ENCODE peak calls at places on chromosomes 2 and 18, in five cellular contexts. I, C, A, U and M are unnamed samples.

GRCh38 chr2:168515502-168515901 is 59.4 kb downstream of the CERS6 start:
- DNase-seq in U (no peak), C (peak), A (no peak), I (peak), M (peak)

GRCh38 chr2:98772531-98772930 is 41.6 kb upstream of the MGAT4A start:
- DNase-seq in I (peak), U (no peak), C (peak), A (no peak), M (no peak)

GRCh38 chr2:20940856-20941255 is 103.0 kb downstream of the APOB start:
- DNase-seq in I (no peak), C (no peak), A (no peak), U (no peak), M (no peak)

GRCh38 chr2:99340669-99341236 is 3.6 kb downstream of the EIF5B start:
- DNase-seq in I (no peak), A (no peak), U (no peak), C (peak), M (no peak)

GRCh38 chr2:141778315-141778835 is 352.4 kb downstream of the LRP1B start:
- DNase-seq in A (no peak), U (no peak), I (no peak), C (peak), M (no peak)

GRCh38 chr2:117603569-117603968 is 210.9 kb upstream of the DDX18 start:
- DNase-seq in U (no peak), C (no peak), A (no peak), I (no peak), M (no peak)

GRCh38 chr2:229734410-229734809 is 20.1 kb upstream of the DNER start:
- DNase-seq in C (no peak), I (no peak), A (no peak), U (no peak), M (no peak)

GRCh38 chr2:42910657-42911405 is 118.4 kb upstream of the HAAO start:
- DNase-seq in I (no peak), A (no peak), C (no peak), U (no peak), M (no peak)

GRCh38 chr2:82795446-82795845 is 1663.6 kb downstream of the SUCLG1 start:
- DNase-seq in I (peak), C (peak), A (no peak), U (no peak), M (peak)

GRCh38 chr2:215799194-215799593 is 214.2 kb downstream of the MREG start:
- DNase-seq in U (no peak), I (no peak), A (no peak), C (peak), M (no peak)

GRCh38 chr18:66196805-66197204 is 407.1 kb downstream of the CDH19 start:
- DNase-seq in I (no peak), C (no peak), U (no peak), A (no peak), M (no peak)

GRCh38 chr2:210363261-210363660 is 48.3 kb upstream of the MYL1 start:
- DNase-seq in I (no peak), U (no peak), A (no peak), C (no peak), M (peak)

GRCh38 chr2:12675801-12676200 is 40.9 kb upstream of the TRIB2 start:
- DNase-seq in I (peak), C (peak), U (no peak), A (no peak), M (peak)

GRCh38 chr2:239465017-239466001 is 64.5 kb upstream of the HDAC4 start:
- DNase-seq in C (peak), A (peak), U (peak), I (no peak), M (no peak)

GRCh38 chr2:37610638-37611289 is 60.7 kb downstream of the CDC42EP3 start:
- DNase-seq in U (no peak), A (no peak), I (peak), C (peak), M (no peak)

GRCh38 chr2:9889812-9890261 is 46.6 kb downstream of the TAF1B start:
- DNase-seq in I (no peak), U (no peak), A (no peak), C (no peak), M (no peak)

GRCh38 chr18:23967321-23968089 is 47.0 kb upstream of the TTC39C start:
- DNase-seq in I (no peak), U (no peak), C (no peak), A (no peak), M (no peak)

GRCh38 chr2:32262105-32262504 is 2.6 kb downstream of the NLRC4 start:
- DNase-seq in A (no peak), C (no peak), I (no peak), U (no peak), M (no peak)

GRCh38 chr2:97906309-97906708 is 89.4 kb downstream of the TMEM131 start:
- DNase-seq in U (no peak), I (peak), C (no peak), A (no peak), M (no peak)

GRCh38 chr2:234074751-234075520 is 24.4 kb downstream of the SPP2 start:
- DNase-seq in U (no peak), I (no peak), C (peak), A (no peak), M (no peak)

GRCh38 chr2:239512054-239512453 is 111.2 kb upstream of the HDAC4 start:
- DNase-seq in A (no peak), I (no peak), C (no peak), U (no peak), M (no peak)

GRCh38 chr2:218523651-218524050 is 44.5 kb downstream of the USP37 start:
- DNase-seq in A (no peak), C (no peak), I (no peak), U (no peak), M (no peak)

GRCh38 chr2:42953216-42953615 is 160.8 kb upstream of the HAAO start:
- DNase-seq in A (no peak), I (no peak), U (no peak), C (no peak), M (no peak)

GRCh38 chr2:150981826-150982225 is 279.8 kb downstream of the RBM43 start:
- DNase-seq in A (no peak), U (no peak), I (peak), C (peak), M (no peak)

GRCh38 chr2:239814136-239814916 is 210.8 kb downstream of the NDUFA10 start:
- DNase-seq in I (peak), A (no peak), C (no peak), U (no peak), M (no peak)

GRCh38 chr18:72541871-72542690 is 2.1 kb downstream of the CBLN2 start:
- DNase-seq in A (no peak), C (no peak), I (no peak), U (no peak), M (no peak)

GRCh38 chr18:2325308-2325849 is 245.9 kb downstream of the METTL4 start:
- DNase-seq in A (no peak), C (peak), U (no peak), I (peak), M (peak)

GRCh38 chr2:85221291-85221690 is 88.1 kb downstream of the TCF7L1 start:
- DNase-seq in A (no peak), C (peak), U (no peak), I (peak), M (no peak)

GRCh38 chr2:51151490-51152140 is 119.7 kb upstream of the NRXN1 start:
- DNase-seq in I (no peak), C (no peak), U (no peak), A (no peak), M (no peak)

GRCh38 chr18:9290171-9290570 is 44.4 kb upstream of the TWSG1 start:
- DNase-seq in A (no peak), I (peak), U (no peak), C (no peak), M (no peak)

GRCh38 chr2:206250041-206250897 is 24.2 kb upstream of the ZDBF2 start:
- DNase-seq in A (no peak), U (no peak), I (peak), C (no peak), M (no peak)

DNA sequence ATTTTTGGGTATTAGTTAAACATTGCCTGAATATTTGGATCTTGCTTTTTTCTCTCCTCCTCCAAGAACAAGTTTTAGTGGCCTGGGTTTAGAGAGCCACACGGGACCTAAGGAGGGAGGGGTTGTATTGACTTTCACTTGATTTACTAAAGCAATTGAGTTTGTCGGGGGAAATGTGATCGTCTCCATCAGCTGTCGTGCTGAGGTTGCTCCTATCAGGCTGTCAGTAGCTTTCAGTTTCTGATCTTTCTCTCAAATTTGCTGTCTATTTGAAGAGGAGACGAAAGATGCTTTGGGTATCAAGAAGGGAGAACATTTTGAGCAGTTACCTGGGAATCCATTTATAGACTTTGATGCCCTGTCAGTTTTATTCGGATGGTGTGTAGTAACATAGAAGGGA is 106.0 kb downstream of the SETBP1 start:
- DNase-seq in U (no peak), A (no peak), I (no peak), C (no peak), M (no peak)
- H3K27ac ChIP-seq in U (no peak), A (peak), I (no peak), C (no peak), M (no peak)

GRCh38 chr2:11583840-11584529 is 50.1 kb downstream of the GREB1 start:
- DNase-seq in A (peak), U (peak), I (peak), C (peak), M (peak)
- TF ChIP-seq CTCF in A (peak), U (peak), I (peak), C (peak), M (peak)

DNA sequence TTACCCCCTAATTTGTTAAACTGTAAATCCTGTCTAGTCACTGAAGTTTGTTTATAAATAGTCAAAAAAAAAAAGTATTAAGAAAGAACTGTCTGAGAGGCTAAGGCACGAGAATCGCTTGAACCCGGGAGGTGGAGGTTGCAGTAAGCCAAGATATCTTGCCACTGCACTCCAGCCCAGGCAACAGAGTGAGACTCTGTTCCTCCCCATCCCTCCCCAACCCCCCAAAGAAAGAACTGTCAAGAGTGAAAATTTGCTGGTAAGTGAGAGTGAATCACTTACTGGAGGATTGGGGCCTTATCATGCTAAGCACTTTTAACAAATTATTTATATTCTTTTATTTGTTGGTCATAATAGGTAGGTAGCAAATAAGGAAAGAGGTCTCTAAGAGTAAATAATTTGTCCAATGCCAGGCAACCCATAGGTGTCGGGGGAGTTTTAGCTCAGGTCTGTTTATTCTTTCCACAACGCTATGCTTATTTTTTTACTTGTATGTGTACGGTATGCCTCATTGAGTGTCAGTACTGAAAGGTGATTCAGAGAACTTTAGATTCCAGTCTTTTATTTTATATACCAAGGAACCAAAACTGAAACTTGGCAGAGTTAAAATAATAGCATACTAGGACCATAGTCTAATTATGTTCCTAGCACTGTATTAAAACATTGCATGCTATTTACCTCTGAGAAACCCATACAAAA is 2.5 kb downstream of the TAF4B start:
- DNase-seq in C (no peak), I (no peak), A (no peak), U (no peak), M (no peak)
- H3K27ac ChIP-seq in C (no peak), I (no peak), A (no peak), U (no peak), M (no peak)

GRCh38 chr2:231640646-231641111 is 48.0 kb downstream of the TEX44 start:
- DNase-seq in U (peak), A (peak), C (peak), I (no peak), M (peak)
- TF ChIP-seq CTCF in U (no peak), A (no peak), C (peak), I (no peak), M (peak)

DNA sequence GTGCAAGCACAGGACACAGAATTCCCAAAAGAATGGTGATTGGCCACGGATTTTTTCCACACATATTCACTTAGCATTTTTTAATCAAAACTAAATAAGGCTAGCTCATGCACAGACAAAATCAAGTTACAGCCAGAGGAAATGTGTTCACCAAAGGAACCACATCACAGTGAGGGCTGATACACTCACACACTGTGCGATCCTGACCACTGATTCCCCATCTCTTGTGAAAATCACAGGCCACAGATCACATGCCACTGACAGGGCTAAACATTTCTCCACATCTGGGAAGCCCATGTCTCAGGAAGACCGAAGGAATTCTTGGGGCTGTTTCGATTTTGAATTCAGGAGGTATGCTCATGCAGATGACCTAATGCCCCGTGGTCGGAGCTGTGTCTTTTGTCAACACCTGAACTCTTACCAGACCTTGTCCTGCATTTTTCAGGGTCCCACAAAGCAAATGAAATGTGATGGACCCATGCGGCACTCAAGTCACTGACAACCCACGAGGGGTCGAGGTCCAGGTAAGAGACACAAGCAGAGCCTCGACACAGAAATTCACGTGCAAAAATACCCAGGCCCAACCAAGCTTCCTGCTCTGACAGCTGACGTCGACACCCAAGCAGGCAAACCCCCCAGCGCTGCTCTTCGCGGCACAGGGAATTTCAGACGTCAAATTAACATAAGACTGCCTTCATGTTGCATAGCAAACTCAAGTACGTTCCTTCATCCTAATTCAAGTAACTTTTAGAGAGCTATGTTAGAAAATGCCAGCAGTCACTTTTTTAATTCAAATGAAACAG is 69.5 kb downstream of the ZNF516 start:
- DNase-seq in U (no peak), C (peak), A (no peak), I (peak), M (no peak)
- H3K27ac ChIP-seq in U (no peak), C (no peak), A (no peak), I (no peak), M (no peak)

DNA sequence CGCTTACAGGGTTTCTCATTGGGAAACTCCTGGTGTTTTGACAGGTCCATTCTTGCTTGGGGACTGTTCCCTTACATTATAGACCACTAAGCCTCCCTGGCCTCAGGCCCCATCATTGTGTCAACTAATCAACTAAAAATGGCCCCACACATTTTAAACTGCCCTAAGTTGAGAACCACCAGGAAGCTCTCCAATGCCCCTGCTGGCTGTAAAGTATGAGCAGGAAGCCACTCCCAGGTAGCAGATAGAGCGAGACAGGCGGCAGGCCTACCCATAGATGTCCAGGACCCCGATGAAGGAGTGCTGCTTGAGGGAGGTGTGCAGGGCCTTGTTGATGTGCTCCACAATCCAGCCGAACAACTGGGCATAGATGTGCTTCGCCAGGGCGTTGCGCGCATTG is 160.7 kb upstream of the ACAA2 start:
- DNase-seq in I (no peak), A (no peak), C (no peak), U (no peak), M (no peak)
- TF ChIP-seq CTCF in I (no peak), A (no peak), C (no peak), U (no peak), M (no peak)

GRCh38 chr18:56168049-56168781 is 470.2 kb downstream of the TXNL1 start:
- DNase-seq in C (peak), A (peak), U (no peak), I (peak), M (peak)
- H3K27ac ChIP-seq in C (peak), A (no peak), U (peak), I (peak), M (peak)

DNA sequence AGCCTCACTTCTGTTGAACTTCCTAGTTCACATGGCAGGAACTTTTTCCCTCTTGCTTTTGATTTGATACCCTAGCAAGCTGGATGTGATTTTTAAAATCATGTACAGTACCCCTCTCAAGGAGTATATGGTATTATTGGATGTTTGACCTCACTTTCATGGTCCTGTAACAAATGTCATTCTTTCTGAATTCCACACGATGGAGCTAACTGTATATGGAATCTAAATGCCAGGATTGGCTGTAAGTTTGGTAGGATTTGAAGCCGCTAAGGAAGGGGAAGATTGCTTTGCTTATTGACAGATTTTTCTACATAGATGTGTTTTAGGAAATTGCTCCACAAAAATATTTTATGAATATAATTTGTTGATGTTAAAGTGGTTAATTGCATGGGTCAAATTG is 18.3 kb downstream of the MAIP1 start:
- DNase-seq in A (no peak), U (no peak), I (peak), C (peak), M (no peak)
- TF ChIP-seq CTCF in A (peak), U (no peak), I (peak), C (peak), M (peak)

DNA sequence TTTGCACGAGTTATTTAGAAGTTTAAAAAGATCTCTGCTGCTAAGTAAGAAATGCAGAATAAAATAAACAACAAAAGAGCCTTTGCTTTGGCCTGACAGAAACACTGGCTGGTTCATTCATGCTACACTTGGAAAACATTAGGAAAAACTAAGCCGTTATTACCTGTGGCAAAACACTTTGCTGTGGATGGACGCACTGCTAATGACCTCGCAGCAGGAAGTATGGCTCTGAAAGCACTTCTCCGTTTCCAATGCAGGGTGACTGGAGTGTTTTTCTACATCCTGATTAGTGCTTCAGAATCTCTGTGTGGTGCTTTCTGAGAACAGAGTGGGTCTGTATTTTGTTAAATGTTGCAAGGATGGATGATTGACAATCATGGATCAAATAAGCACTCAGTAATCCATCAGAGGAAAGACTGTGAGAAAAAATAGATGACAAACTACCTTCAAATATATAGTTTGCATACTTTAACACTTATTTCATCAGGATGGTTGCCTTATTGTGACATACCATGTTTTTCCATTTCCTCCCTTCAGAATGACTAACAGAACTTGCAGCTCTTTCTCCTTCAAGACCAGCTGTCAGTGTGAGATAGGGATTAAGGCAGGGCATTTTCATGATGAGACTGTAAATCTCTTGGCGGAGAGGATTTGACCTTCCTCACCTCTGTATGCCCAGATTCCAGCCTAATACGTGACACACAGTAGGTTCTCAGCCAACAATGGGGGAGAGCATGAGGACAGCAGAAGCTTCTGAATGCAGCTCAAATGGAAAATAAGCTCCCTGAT is 38.0 kb downstream of the LINC00305 start:
- DNase-seq in A (no peak), I (peak), C (no peak), U (no peak), M (peak)
- H3K27ac ChIP-seq in A (no peak), I (no peak), C (no peak), U (no peak), M (no peak)

GRCh38 chr2:65252640-65253039 is 25.0 kb downstream of the ACTR2 start:
- DNase-seq in A (no peak), I (no peak), U (no peak), C (no peak), M (no peak)

GRCh38 chr2:65261676-65262075 is 34.0 kb downstream of the ACTR2 start:
- DNase-seq in U (no peak), A (no peak), C (peak), I (no peak), M (no peak)

DNA sequence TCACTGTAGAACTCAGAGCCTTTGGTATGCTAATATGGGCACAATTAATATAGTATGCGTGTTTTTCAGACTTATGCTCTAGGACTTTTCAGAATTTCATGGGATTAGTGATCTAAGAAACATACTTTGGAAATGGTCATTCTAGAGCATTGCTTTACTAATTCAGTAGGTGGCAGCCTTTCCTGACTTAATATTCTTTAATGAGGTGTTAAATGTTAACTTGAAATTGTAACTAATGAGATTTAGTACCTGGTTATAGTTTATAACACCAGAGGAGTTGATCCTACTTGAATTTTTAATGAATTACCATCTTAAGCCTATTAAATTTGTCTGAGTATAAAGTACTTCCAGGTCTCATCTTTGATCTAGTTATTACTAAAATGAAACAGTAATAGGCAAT is 28.5 kb downstream of the ACTR2 start:
- DNase-seq in I (no peak), U (no peak), A (no peak), C (no peak), M (no peak)
- TF ChIP-seq CTCF in I (peak), U (no peak), A (no peak), C (no peak), M (no peak)